ENCODE peak calls at places on chromosomes 16 and 17, in nine cellular contexts. One of them, this sample, is unnamed.

GRCh38 chr17:2433696-2434095 is 32.8 kb upstream of the MNT start:
- DNase-seq in left lung: no peak
- DNase-seq in cardiac muscle cell: no peak
- DNase-seq in CD8-positive, alpha-beta T cell: no peak
- DNase-seq in AG04450: no peak
- DNase-seq in OCI-LY7: no peak
- DNase-seq in C1 segment of cervical spinal cord: no peak
- DNase-seq in mucosa of gallbladder: no peak
- DNase-seq in thoracic aorta: no peak
- DNase-seq in this sample: peak; percentile 11

GRCh38 chr17:79829004-79829403 is 10.2 kb downstream of the CBX4 start:
- DNase-seq in left lung: no peak
- DNase-seq in cardiac muscle cell: no peak
- DNase-seq in CD8-positive, alpha-beta T cell: no peak
- DNase-seq in AG04450: no peak
- DNase-seq in OCI-LY7: no peak
- DNase-seq in C1 segment of cervical spinal cord: no peak
- DNase-seq in mucosa of gallbladder: no peak
- DNase-seq in thoracic aorta: no peak
- DNase-seq in this sample: no peak

GRCh38 chr17:55117063-55117611 is 147.6 kb upstream of the HLF start:
- DNase-seq in left lung: no peak
- DNase-seq in cardiac muscle cell: peak; percentile 61
- DNase-seq in CD8-positive, alpha-beta T cell: no peak
- DNase-seq in AG04450: no peak
- DNase-seq in OCI-LY7: no peak
- DNase-seq in C1 segment of cervical spinal cord: no peak
- DNase-seq in mucosa of gallbladder: no peak
- DNase-seq in thoracic aorta: no peak
- DNase-seq in this sample: no peak

GRCh38 chr17:51230306-51230705 is 29.5 kb downstream of the MBTD1 start:
- DNase-seq in left lung: no peak
- DNase-seq in cardiac muscle cell: no peak
- DNase-seq in CD8-positive, alpha-beta T cell: no peak
- DNase-seq in AG04450: no peak
- DNase-seq in OCI-LY7: peak; percentile 76
- DNase-seq in C1 segment of cervical spinal cord: no peak
- DNase-seq in mucosa of gallbladder: no peak
- DNase-seq in thoracic aorta: no peak
- DNase-seq in this sample: no peak

GRCh38 chr16:67100569-67101300 is 9.0 kb upstream of the PHAF1 start:
- DNase-seq in left lung: no peak
- DNase-seq in cardiac muscle cell: peak; percentile 53
- DNase-seq in CD8-positive, alpha-beta T cell: no peak
- DNase-seq in AG04450: no peak
- DNase-seq in OCI-LY7: peak; percentile 44
- DNase-seq in C1 segment of cervical spinal cord: no peak
- DNase-seq in mucosa of gallbladder: no peak
- DNase-seq in thoracic aorta: no peak
- DNase-seq in this sample: peak; percentile 48

GRCh38 chr17:79789943-79790804 is 6.7 kb downstream of the CBX8 start:
- DNase-seq in left lung: peak; percentile 91
- DNase-seq in cardiac muscle cell: peak; percentile 39
- DNase-seq in CD8-positive, alpha-beta T cell: no peak
- DNase-seq in AG04450: no peak
- DNase-seq in OCI-LY7: peak; percentile 70
- DNase-seq in C1 segment of cervical spinal cord: no peak
- DNase-seq in mucosa of gallbladder: no peak
- DNase-seq in thoracic aorta: no peak
- DNase-seq in this sample: no peak

GRCh38 chr16:81530296-81530721 is 85.7 kb downstream of the CMIP start:
- DNase-seq in left lung: no peak
- DNase-seq in cardiac muscle cell: no peak
- DNase-seq in CD8-positive, alpha-beta T cell: no peak
- DNase-seq in AG04450: no peak
- DNase-seq in OCI-LY7: no peak
- DNase-seq in C1 segment of cervical spinal cord: no peak
- DNase-seq in mucosa of gallbladder: no peak
- DNase-seq in thoracic aorta: no peak
- DNase-seq in this sample: no peak

GRCh38 chr17:17900615-17901520 is 64.1 kb upstream of the SREBF1 start:
- DNase-seq in left lung: no peak
- DNase-seq in cardiac muscle cell: peak; percentile 98
- DNase-seq in CD8-positive, alpha-beta T cell: no peak
- DNase-seq in AG04450: peak; percentile 65
- DNase-seq in OCI-LY7: no peak
- DNase-seq in C1 segment of cervical spinal cord: no peak
- DNase-seq in mucosa of gallbladder: peak; percentile 90
- DNase-seq in thoracic aorta: peak; percentile 47
- DNase-seq in this sample: peak; percentile 95

GRCh38 chr17:77385750-77386501 is 245.2 kb downstream of the SEC14L1 start:
- DNase-seq in left lung: no peak
- DNase-seq in cardiac muscle cell: peak; percentile 54
- DNase-seq in CD8-positive, alpha-beta T cell: no peak
- DNase-seq in AG04450: no peak
- DNase-seq in OCI-LY7: no peak
- DNase-seq in C1 segment of cervical spinal cord: no peak
- DNase-seq in mucosa of gallbladder: no peak
- DNase-seq in thoracic aorta: no peak
- DNase-seq in this sample: no peak

GRCh38 chr17:66040402-66040801 is 151.5 kb downstream of the CEP112 start:
- DNase-seq in left lung: no peak
- DNase-seq in cardiac muscle cell: no peak
- DNase-seq in CD8-positive, alpha-beta T cell: no peak
- DNase-seq in AG04450: no peak
- DNase-seq in OCI-LY7: no peak
- DNase-seq in C1 segment of cervical spinal cord: no peak
- DNase-seq in mucosa of gallbladder: no peak
- DNase-seq in thoracic aorta: no peak
- DNase-seq in this sample: no peak

GRCh38 chr17:75691371-75692290 is 24.5 kb downstream of the SAP30BP start:
- DNase-seq in left lung: no peak
- DNase-seq in cardiac muscle cell: peak; percentile 16
- DNase-seq in CD8-positive, alpha-beta T cell: no peak
- DNase-seq in AG04450: no peak
- DNase-seq in OCI-LY7: no peak
- DNase-seq in C1 segment of cervical spinal cord: peak; percentile 39
- DNase-seq in mucosa of gallbladder: no peak
- DNase-seq in thoracic aorta: no peak
- DNase-seq in this sample: peak; percentile 50

GRCh38 chr16:27377666-27378485 is 24.1 kb upstream of the IL21R start:
- DNase-seq in left lung: no peak
- DNase-seq in cardiac muscle cell: no peak
- DNase-seq in CD8-positive, alpha-beta T cell: no peak
- DNase-seq in AG04450: no peak
- DNase-seq in OCI-LY7: peak; percentile 89
- DNase-seq in C1 segment of cervical spinal cord: no peak
- DNase-seq in mucosa of gallbladder: no peak
- DNase-seq in thoracic aorta: no peak
- DNase-seq in this sample: no peak

GRCh38 chr17:66726371-66726770 is 108.5 kb upstream of the CACNG5 start:
- DNase-seq in left lung: no peak
- DNase-seq in cardiac muscle cell: no peak
- DNase-seq in CD8-positive, alpha-beta T cell: no peak
- DNase-seq in AG04450: no peak
- DNase-seq in OCI-LY7: no peak
- DNase-seq in C1 segment of cervical spinal cord: no peak
- DNase-seq in mucosa of gallbladder: no peak
- DNase-seq in thoracic aorta: no peak
- DNase-seq in this sample: no peak

GRCh38 chr17:77095461-77095860 is 45.3 kb upstream of the SEC14L1 start:
- DNase-seq in left lung: no peak
- DNase-seq in cardiac muscle cell: no peak
- DNase-seq in CD8-positive, alpha-beta T cell: no peak
- DNase-seq in AG04450: no peak
- DNase-seq in OCI-LY7: no peak
- DNase-seq in C1 segment of cervical spinal cord: no peak
- DNase-seq in mucosa of gallbladder: no peak
- DNase-seq in thoracic aorta: no peak
- DNase-seq in this sample: no peak

GRCh38 chr17:75645501-75645888 is 12.3 kb downstream of the SMIM5 start:
- DNase-seq in left lung: no peak
- DNase-seq in cardiac muscle cell: no peak
- DNase-seq in CD8-positive, alpha-beta T cell: no peak
- DNase-seq in AG04450: no peak
- DNase-seq in OCI-LY7: no peak
- DNase-seq in C1 segment of cervical spinal cord: no peak
- DNase-seq in mucosa of gallbladder: peak; percentile 88
- DNase-seq in thoracic aorta: no peak
- DNase-seq in this sample: no peak

GRCh38 chr16:85302018-85302847 is 190.0 kb upstream of the CIBAR2 start:
- DNase-seq in left lung: no peak
- DNase-seq in cardiac muscle cell: peak; percentile 41
- DNase-seq in CD8-positive, alpha-beta T cell: no peak
- DNase-seq in AG04450: no peak
- DNase-seq in OCI-LY7: no peak
- DNase-seq in C1 segment of cervical spinal cord: no peak
- DNase-seq in mucosa of gallbladder: no peak
- DNase-seq in thoracic aorta: no peak
- DNase-seq in this sample: no peak

This sample was measured in HFFc6.